ENCODE peak calls at places on chromosomes 16 and 17, in eight cellular contexts. F is A549, K is K562, N is HCT116, M is SK-N-SH, V is HL-60, B is Panc1, Y is HepG2. R is an unnamed sample.

GRCh38 chr16:77974883-77975282 is 47.5 kb upstream of the CLEC3A start:
- DNase-seq in F (no peak), K (no peak), N (no peak), M (no peak), V (no peak), B (no peak), Y (no peak), R (peak; percentile 68)

GRCh38 chr16:14955546-14956231 is 18.4 kb downstream of the NPIPA1 start:
- DNase-seq in F (no peak), K (peak; percentile 6), N (no peak), M (no peak), V (no peak), B (no peak), Y (no peak), R (no peak)

GRCh38 chr17:43126911-43127290 is 1.7 kb upstream of the BRCA1 start:
- DNase-seq in F (no peak), K (no peak), N (no peak), M (no peak), V (no peak), B (no peak), Y (no peak), R (no peak)

GRCh38 chr17:43401293-43401692 is 2.5 kb downstream of the ARL4D start:
- DNase-seq in F (peak; percentile 81), K (no peak), N (no peak), M (no peak), V (no peak), B (peak; percentile 59), Y (no peak), R (no peak)

GRCh38 chr16:19858006-19858653 is 26.5 kb downstream of the GPRC5B start:
- DNase-seq in F (no peak), K (no peak), N (no peak), M (no peak), V (no peak), B (no peak), Y (no peak), R (no peak)

GRCh38 chr16:83561876-83562275 is 245.9 kb upstream of the HSBP1 start:
- DNase-seq in F (no peak), K (no peak), N (no peak), M (no peak), V (no peak), B (no peak), Y (peak; percentile 13), R (peak; percentile 57)

GRCh38 chr16:54511181-54511731 is 224.7 kb upstream of the IRX3 start:
- DNase-seq in F (no peak), K (no peak), N (no peak), M (no peak), V (no peak), B (no peak), Y (no peak), R (no peak)

GRCh38 chr17:80053102-80053501 is 16.7 kb downstream of the CCDC40 start:
- DNase-seq in F (no peak), K (no peak), N (no peak), M (peak; percentile 54), V (no peak), B (no peak), Y (no peak), R (no peak)

GRCh38 chr17:9928601-9929341 is 23.7 kb upstream of the RCVRN start:
- DNase-seq in F (peak; percentile 87), K (peak; percentile 22), N (peak; percentile 66), M (peak; percentile 58), V (no peak), B (no peak), Y (peak; percentile 52), R (peak; percentile 93)

GRCh38 chr17:42023524-42024349 is 3.8 kb downstream of the NKIRAS2 start:
- DNase-seq in F (no peak), K (no peak), N (no peak), M (no peak), V (peak; percentile 82), B (no peak), Y (no peak), R (no peak)

GRCh38 chr17:67484261-67484660 is 107.2 kb downstream of the PITPNC1 start:
- DNase-seq in F (no peak), K (no peak), N (no peak), M (no peak), V (no peak), B (no peak), Y (no peak), R (no peak)
- TF ChIP-seq CTCF in F (no peak), K (no peak), N (no peak), M (no peak), V (no peak), B (no peak), Y (no peak), R (no peak)

DNA sequence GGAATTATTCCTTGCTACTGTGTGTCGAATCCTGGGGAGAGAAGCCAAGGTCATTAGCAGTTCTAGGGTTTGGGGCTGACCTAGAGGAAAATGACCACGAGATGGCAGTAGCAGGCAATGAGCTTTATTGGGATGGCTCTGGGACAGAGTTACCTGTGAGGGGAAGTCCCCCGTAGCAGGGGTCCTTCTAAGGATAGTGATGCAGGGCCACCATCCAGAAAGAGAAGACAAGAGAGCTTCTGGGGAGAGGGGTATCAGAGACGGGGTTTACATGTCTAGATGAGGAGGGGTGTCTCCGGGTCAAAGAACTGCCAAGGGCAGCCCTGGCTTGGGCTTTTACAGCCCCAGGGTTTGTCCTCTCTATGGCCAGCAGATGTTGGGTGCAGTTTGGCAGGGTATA is 6.4 kb upstream of the GGT6 start:
- DNase-seq in F (peak; percentile 94), K (peak; percentile 59), N (peak; percentile 66), M (peak; percentile 81), V (no peak), B (peak; percentile 32), Y (peak; percentile 69), R (peak; percentile 94)
- TF ChIP-seq REST in F (no peak), K (no peak), N (no peak), M (no peak), V (no peak), B (no peak), Y (no peak), R (no peak)

DNA sequence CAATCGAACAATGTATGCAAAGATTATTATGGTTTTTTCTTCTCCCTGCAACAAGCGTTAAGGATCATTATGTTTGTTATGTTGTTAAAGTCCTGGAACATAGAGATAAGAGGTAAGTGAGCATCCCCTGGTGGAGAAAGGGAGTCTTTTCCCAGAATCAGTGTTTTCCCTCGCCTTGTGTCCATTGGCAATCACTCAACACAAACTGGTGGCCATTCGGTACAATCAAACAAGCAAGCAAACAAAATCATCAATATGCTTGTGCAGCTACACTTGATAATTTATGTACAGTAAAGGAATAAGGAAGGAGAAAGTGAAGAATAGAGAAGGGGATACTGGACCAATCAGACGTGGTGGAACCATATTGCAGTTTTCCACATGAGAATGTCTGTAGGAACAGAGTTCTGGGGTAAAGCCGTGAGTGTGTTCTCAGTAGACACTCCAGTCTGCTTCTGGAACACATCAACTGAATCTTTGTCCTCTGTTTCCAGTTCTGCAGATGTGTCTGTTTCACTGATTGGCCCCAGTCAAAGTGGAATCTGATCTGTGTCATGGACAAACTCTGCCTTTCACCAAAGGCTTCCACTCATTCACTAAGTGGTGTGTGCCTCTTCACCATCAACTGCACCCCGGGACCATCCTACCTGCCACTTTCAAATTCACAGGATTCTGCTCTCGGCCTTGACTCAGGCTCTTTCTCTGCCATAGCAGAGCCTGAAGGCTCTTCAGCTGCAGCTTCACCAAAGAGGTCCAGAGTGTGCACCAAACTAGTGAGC is 169.5 kb downstream of the AHSP start:
- DNase-seq in F (no peak), K (peak; percentile 44), N (peak; percentile 43), M (peak; percentile 76), V (no peak), B (peak; percentile 41), Y (peak; percentile 64), R (peak; percentile 73)
- TF ChIP-seq CTCF in F (peak; percentile 26), K (peak; percentile 87), N (peak; percentile 71), M (peak; percentile 80), V (peak; percentile 8), B (peak; percentile 87), Y (peak; percentile 94), R (peak; percentile 72)

GRCh38 chr17:66272699-66273390 is 29.6 kb upstream of the PRKCA start:
- DNase-seq in F (peak; percentile 77), K (peak; percentile 46), N (no peak), M (no peak), V (no peak), B (no peak), Y (no peak), R (no peak)
- TF ChIP-seq REST in F (no peak), K (no peak), N (no peak), M (peak; percentile 12), V (no peak), B (no peak), Y (no peak), R (no peak)